ENCODE peak calls at places on chromosomes 12 and 14, in five cellular contexts. Y is ovary, X is A549, D is H1, E is SK-N-SH. W is an unnamed sample.

GRCh38 chr14:101716956-101717662 is 44.4 kb upstream of the PPP2R5C start:
- DNase-seq in D (no peak), X (no peak), Y (no peak), E (no peak), W (no peak)

GRCh38 chr12:16854465-16854864 is 248.5 kb upstream of the LMO3 start:
- DNase-seq in X (no peak), E (no peak), Y (no peak), D (no peak), W (no peak)

GRCh38 chr14:22977684-22978486 is 4.5 kb downstream of the AJUBA start:
- DNase-seq in Y (peak; percentile 58), D (peak; percentile 88), X (peak; percentile 88), E (peak; percentile 47), W (peak; percentile 52)

GRCh38 chr12:47551426-47551851 is 154.4 kb downstream of the RPAP3 start:
- DNase-seq in X (no peak), D (no peak), E (no peak), Y (no peak), W (no peak)

GRCh38 chr12:509494-509893 is 49.8 kb downstream of the B4GALNT3 start:
- DNase-seq in Y (no peak), X (no peak), E (no peak), D (no peak), W (peak; percentile 30)

GRCh38 chr12:26264215-26264838 is 69.0 kb downstream of the SSPN start:
- DNase-seq in X (no peak), D (no peak), E (no peak), Y (no peak), W (no peak)

GRCh38 chr12:29234965-29235364 is 85.9 kb downstream of the FAR2 start:
- DNase-seq in X (no peak), E (no peak), Y (no peak), D (no peak), W (no peak)

GRCh38 chr12:106282457-106283097 is 20.0 kb upstream of the TCP11L2 start:
- DNase-seq in D (no peak), E (peak; percentile 58), Y (peak; percentile 40), X (peak; percentile 83), W (peak; percentile 57)

GRCh38 chr14:73339206-73339605 is 101.9 kb downstream of the PAPLN start:
- DNase-seq in D (no peak), Y (no peak), X (no peak), E (no peak), W (no peak)

DNA sequence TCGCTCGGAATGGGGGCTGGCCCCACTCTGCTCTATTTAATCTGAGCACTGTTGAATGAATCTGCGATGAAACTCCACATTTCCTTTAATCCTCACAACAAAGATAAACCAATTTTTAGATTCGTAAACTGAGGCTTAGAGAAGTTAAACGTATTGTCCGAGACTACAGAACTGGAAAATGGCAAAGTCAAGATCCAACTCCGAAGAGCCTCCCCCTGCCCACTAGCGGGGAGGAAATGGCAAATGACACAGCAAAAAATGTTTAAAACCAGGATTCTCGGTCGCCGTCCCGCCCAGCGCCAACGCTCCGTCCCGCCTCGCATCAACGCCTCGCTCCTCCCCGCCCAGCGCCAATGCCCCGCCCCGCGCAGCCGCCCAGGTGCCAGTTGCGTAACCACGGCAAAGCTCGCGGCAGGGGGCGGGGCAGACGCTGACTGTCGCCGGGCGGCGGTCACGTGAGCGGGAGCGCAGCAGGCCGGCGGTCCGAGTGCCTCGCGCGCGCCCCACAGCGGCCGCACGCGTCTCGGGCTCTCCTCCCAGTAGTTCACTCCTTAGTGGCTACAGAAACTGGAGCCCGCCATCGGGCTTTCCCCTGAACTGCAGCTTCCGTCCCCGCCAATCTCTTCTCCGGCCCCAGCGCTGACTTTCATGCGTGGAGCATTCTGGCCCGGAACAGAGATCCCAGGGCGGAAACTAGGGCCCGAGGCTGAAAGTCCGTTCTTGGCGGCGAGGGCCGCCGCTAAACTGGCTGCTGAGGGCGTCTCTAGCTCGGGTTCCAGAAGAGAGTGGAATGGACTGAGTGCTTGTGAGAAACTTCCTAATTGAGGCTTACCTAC is 13.6 kb upstream of the LRRC23 start:
- DNase-seq in E (peak; percentile 98), Y (peak; percentile 99), D (peak; percentile 92), X (peak; percentile 99), W (peak; percentile 99)
- TF ChIP-seq EP300 in E (peak; percentile 16), Y (peak; percentile 66), D (peak; percentile 61), X (no peak), W (no peak)

GRCh38 chr12:25054076-25054782 is 105.3 kb upstream of the BCAT1 start:
- DNase-seq in D (no peak), X (peak; percentile 6), Y (no peak), E (no peak), W (no peak)

GRCh38 chr12:25056486-25057130 is 107.7 kb upstream of the BCAT1 start:
- DNase-seq in X (no peak), D (no peak), Y (no peak), E (no peak), W (no peak)

GRCh38 chr12:25054783-25055144 is 105.9 kb upstream of the BCAT1 start:
- DNase-seq in Y (no peak), X (no peak), E (no peak), D (no peak), W (no peak)

GRCh38 chr12:25058012-25058411 is 109.1 kb upstream of the BCAT1 start:
- DNase-seq in X (no peak), E (no peak), Y (no peak), D (no peak), W (no peak)

GRCh38 chr12:25056011-25056410 is 107.1 kb upstream of the BCAT1 start:
- DNase-seq in X (no peak), Y (no peak), D (no peak), E (no peak), W (no peak)
- H3K27ac ChIP-seq in X (no peak overlapping the region), Y (no peak overlapping the region), D (no peak overlapping the region), E (no peak overlapping the region), W (no peak overlapping the region)

GRCh38 chr14:81206115-81206514 is 14.6 kb downstream of the GTF2A1 start:
- DNase-seq in E (no peak), D (no peak), X (no peak), Y (no peak), W (no peak)

GRCh38 chr14:81209187-81209836 is 11.4 kb downstream of the GTF2A1 start:
- DNase-seq in Y (no peak), E (no peak), D (no peak), X (no peak), W (no peak)

GRCh38 chr14:81208489-81208888 is 12.3 kb downstream of the GTF2A1 start:
- DNase-seq in E (no peak), D (no peak), Y (no peak), X (no peak), W (no peak)

GRCh38 chr14:81211844-81212243 is 8.9 kb downstream of the GTF2A1 start:
- DNase-seq in X (peak; percentile 37), E (peak; percentile 22), D (no peak), Y (no peak), W (no peak)
- TF ChIP-seq CTCF in X (peak; percentile 40), E (peak; percentile 51), D (peak; percentile 41), Y (no peak), W (peak; percentile 19)

DNA sequence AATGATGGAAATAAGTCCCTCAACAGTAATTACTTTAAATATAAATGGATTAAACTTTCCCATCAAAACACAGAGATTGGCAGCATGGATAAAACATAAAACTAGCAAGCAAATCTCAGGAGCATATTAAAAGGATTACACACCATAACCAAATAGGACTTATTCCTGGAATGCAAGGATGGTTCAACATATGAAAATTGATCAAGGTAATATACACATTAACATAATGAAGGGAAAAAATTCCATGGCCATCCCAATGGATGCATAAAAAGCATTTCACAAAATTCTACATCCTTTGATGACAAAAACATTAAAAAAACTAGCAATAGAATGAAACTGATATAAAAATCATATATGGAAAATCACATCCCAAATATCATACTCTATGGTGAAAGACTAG is 13.6 kb downstream of the CACNA2D4 start:
- DNase-seq in X (no peak), D (no peak), Y (no peak), E (no peak), W (no peak)
- TF ChIP-seq EP300 in X (no peak), D (no peak), Y (no peak), E (no peak), W (no peak)

GRCh38 chr14:68495101-68495637 is 297.7 kb downstream of the ZFP36L1 start:
- DNase-seq in X (no peak), E (no peak), Y (no peak), D (no peak), W (no peak)
- H3K27ac ChIP-seq in X (peak overlapping the region; percentile 6), E (no peak overlapping the region), Y (no peak overlapping the region), D (no peak overlapping the region), W (no peak overlapping the region)

W was measured in transverse colon.